ENCODE peak calls at places on chromosomes 12 and 14, in five cellular contexts. W is germinal center; K is HuH-7; Z is activated naive CD4-positive, alpha-beta T cell treated with Interleukin-2 at 50 U/mL for 16 hours; N is ELR. B is an unnamed sample.

GRCh38 chr12:113868365-113868764 is 97.8 kb downstream of the RBM19 start:
- DNase-seq in N (no peak), Z (no peak), K (no peak), W (no peak), B (no peak)

GRCh38 chr14:23285530-23286019 is 357 bp downstream of the HOMEZ start:
- DNase-seq in N (no peak), K (no peak), Z (no peak), W (no peak), B (no peak)

GRCh38 chr12:1504304-1505150 is 89.9 kb downstream of the FBXL14 start:
- DNase-seq in N (no peak), Z (no peak), W (no peak), K (no peak), B (no peak)

GRCh38 chr12:102564026-102564425 is 83.7 kb upstream of the IGF1 start:
- DNase-seq in Z (no peak), K (no peak), W (no peak), N (no peak), B (no peak)

GRCh38 chr14:59688224-59689170 is 111.9 kb upstream of the CCDC175 start:
- DNase-seq in W (peak), N (peak), Z (no peak), K (peak), B (no peak)

GRCh38 chr14:80269338-80269935 is 58.1 kb upstream of the DIO2 start:
- DNase-seq in N (peak), W (no peak), K (no peak), Z (no peak), B (no peak)

GRCh38 chr12:21330682-21331253 is 3.9 kb downstream of the SLCO1A2 start:
- DNase-seq in Z (no peak), K (no peak), N (peak), W (no peak), B (no peak)

GRCh38 chr14:90645842-90646443 is 170.3 kb downstream of the TTC7B start:
- DNase-seq in W (no peak), K (no peak), N (peak), Z (no peak), B (no peak)

GRCh38 chr14:69696633-69697557 is 70.0 kb upstream of the SRSF5 start:
- DNase-seq in K (no peak), N (no peak), Z (no peak), W (no peak), B (no peak)

GRCh38 chr12:114864688-114865685 is 181.0 kb upstream of the TBX3 start:
- DNase-seq in N (no peak), K (no peak), Z (no peak), W (no peak), B (no peak)

GRCh38 chr14:96268426-96269358 is 12.7 kb downstream of the BDKRB1 start:
- DNase-seq in W (no peak), Z (no peak), N (peak), K (no peak), B (peak)

GRCh38 chr12:116707751-116708150 is 30.1 kb downstream of the SPRING1 start:
- DNase-seq in N (no peak), Z (no peak), W (no peak), K (no peak), B (no peak)

GRCh38 chr12:128817115-128818015 is 6.4 kb downstream of the SLC15A4 start:
- DNase-seq in K (no peak), N (peak), Z (no peak), W (no peak), B (no peak)

GRCh38 chr12:123597100-123597499 is 4.8 kb upstream of the DDX55 start:
- DNase-seq in K (no peak), N (no peak), Z (no peak), W (no peak), B (no peak)

GRCh38 chr12:131345521-131346436 is 365.1 kb upstream of the SFSWAP start:
- DNase-seq in N (no peak), Z (no peak), W (no peak), K (no peak), B (no peak)

GRCh38 chr12:30138483-30138882 is 354.7 kb upstream of the TMTC1 start:
- DNase-seq in Z (no peak), N (no peak), K (no peak), W (no peak), B (no peak)

GRCh38 chr12:12965836-12966235 is 13.9 kb upstream of the GPRC5D start:
- DNase-seq in W (no peak), K (no peak), Z (no peak), N (no peak), B (no peak)

GRCh38 chr14:32258574-32258973 is 55.5 kb upstream of the RNU6-8 start:
- DNase-seq in Z (no peak), K (no peak), W (no peak), N (no peak), B (no peak)

GRCh38 chr12:76706099-76706498 is 57.8 kb upstream of the ZDHHC17 start:
- DNase-seq in N (peak), Z (no peak), K (no peak), W (no peak), B (no peak)

GRCh38 chr12:103197725-103198388 is 240.4 kb downstream of the ASCL1 start:
- DNase-seq in W (no peak), K (no peak), Z (no peak), N (no peak), B (no peak)

GRCh38 chr12:28222081-28222700 is 31.9 kb downstream of the CCDC91 start:
- DNase-seq in K (no peak), W (no peak), N (no peak), Z (peak), B (no peak)

GRCh38 chr12:60266381-60266852 is 670.6 kb downstream of the SLC16A7 start:
- DNase-seq in K (peak), W (no peak), N (peak), Z (no peak), B (no peak)

GRCh38 chr14:21894003-21894897 is 220.6 kb upstream of the OR4E1 start:
- DNase-seq in N (no peak), K (no peak), Z (peak), W (peak), B (no peak)

GRCh38 chr14:81219821-81220487 is 805 bp downstream of the GTF2A1 start:
- DNase-seq in Z (peak), K (no peak), N (peak), W (peak), B (no peak)

GRCh38 chr12:4119157-4119761 is 154.3 kb upstream of the CCND2 start:
- DNase-seq in N (no peak), K (no peak), W (no peak), Z (peak), B (no peak)

GRCh38 chr14:56081139-56081538 is 37.1 kb upstream of the PELI2 start:
- DNase-seq in K (no peak), W (no peak), Z (no peak), N (no peak), B (no peak)

GRCh38 chr12:57135487-57135886 is 7.2 kb downstream of the LRP1 start:
- DNase-seq in W (no peak), N (no peak), Z (no peak), K (no peak), B (no peak)

GRCh38 chr12:24752763-24753462 is 196.0 kb downstream of the BCAT1 start:
- DNase-seq in W (no peak), Z (no peak), K (peak), N (peak), B (no peak)

GRCh38 chr12:112349440-112349839 is 32.8 kb downstream of the HECTD4 start:
- DNase-seq in K (no peak), W (no peak), Z (no peak), N (no peak), B (no peak)

GRCh38 chr14:99982449-99983250 is 82.6 kb upstream of the EVL start:
- DNase-seq in K (peak), N (peak), Z (peak), W (peak), B (no peak)

B was measured in GOT3.